ENCODE peak calls at places on chromosomes 5 and 9, in eight cellular contexts. J is lower lobe of right lung, X is WTC11, E is A549, P is thoracic aorta, U is AG10803, T is PC-9, A is Calu3. N is an unnamed sample.

GRCh38 chr5:10021248-10021647 is 228.4 kb downstream of the ATPSCKMT start:
- DNase-seq in X (no peak), U (no peak), E (no peak), P (no peak), T (no peak), J (no peak), A (no peak), N (peak)

GRCh38 chr5:113059232-113059805 is 82.7 kb downstream of the DCP2 start:
- DNase-seq in T (no peak), U (peak), J (no peak), P (no peak), X (no peak), E (no peak), A (no peak), N (peak)

GRCh38 chr5:98201006-98201620 is 572.4 kb upstream of the RGMB start:
- DNase-seq in P (no peak), U (peak), X (peak), T (no peak), E (no peak), A (no peak), J (no peak), N (no peak)

GRCh38 chr5:56406221-56406620 is 173.1 kb upstream of the ANKRD55 start:
- DNase-seq in X (no peak), J (no peak), U (no peak), A (no peak), P (no peak), T (peak), E (peak), N (no peak)

GRCh38 chr9:20219437-20219836 is 402.9 kb downstream of the MLLT3 start:
- DNase-seq in J (no peak), P (no peak), T (no peak), E (no peak), X (no peak), A (no peak), U (no peak), N (no peak)

GRCh38 chr5:6805835-6806234 is 92.6 kb downstream of the TENT4A start:
- DNase-seq in T (no peak), X (no peak), A (no peak), P (no peak), E (no peak), J (no peak), U (no peak), N (no peak)

GRCh38 chr5:159641371-159642039 is 274.8 kb upstream of the ADRA1B start:
- DNase-seq in J (no peak), T (no peak), E (no peak), A (no peak), P (no peak), X (no peak), U (no peak), N (no peak)

GRCh38 chr9:133169102-133169501 is 5.4 kb upstream of the GBGT1 start:
- DNase-seq in T (no peak), A (no peak), E (no peak), X (no peak), U (no peak), J (peak), P (no peak), N (no peak)

GRCh38 chr5:72110401-72111013 is 3.2 kb downstream of the MAP1B start:
- DNase-seq in U (peak), P (no peak), A (no peak), J (no peak), X (no peak), T (no peak), E (no peak), N (no peak)

GRCh38 chr5:174834081-174834480 is 109.7 kb downstream of the MSX2 start:
- DNase-seq in A (no peak), T (no peak), E (no peak), J (no peak), P (no peak), U (peak), X (no peak), N (no peak)

GRCh38 chr5:84805473-84805872 is 420.8 kb upstream of the EDIL3 start:
- DNase-seq in J (no peak), T (no peak), X (no peak), A (no peak), P (no peak), E (no peak), U (no peak), N (no peak)

GRCh38 chr5:55923177-55923872 is 71.4 kb downstream of the IL6ST start:
- DNase-seq in P (no peak), E (no peak), A (no peak), X (peak), T (no peak), U (no peak), J (no peak), N (peak)

GRCh38 chr5:75712091-75712490 is 5.1 kb downstream of the POC5 start:
- DNase-seq in X (no peak), T (no peak), J (no peak), U (no peak), P (no peak), A (no peak), E (no peak), N (no peak)

DNA sequence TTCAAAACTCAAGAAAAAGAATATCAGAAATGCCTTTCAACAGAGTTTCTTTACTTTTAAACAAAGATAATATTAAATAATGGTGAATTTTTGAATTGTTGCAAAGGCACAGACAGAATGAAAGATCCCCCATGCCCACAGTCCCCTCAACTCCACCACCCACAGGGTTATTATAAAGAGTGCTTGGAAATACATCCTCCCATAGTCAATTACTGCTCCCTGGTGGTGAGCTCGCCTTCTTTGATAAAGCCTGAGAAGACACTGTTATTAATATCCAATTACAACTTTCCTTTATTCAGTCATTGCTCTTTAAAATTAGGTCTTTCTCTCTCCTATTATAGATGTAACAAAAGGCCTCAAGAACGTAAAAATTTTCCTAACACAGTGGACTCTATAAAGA is 490.2 kb upstream of the RORB start:
- DNase-seq in A (no peak), P (no peak), T (no peak), X (no peak), E (no peak), J (no peak), U (no peak), N (peak)
- TF ChIP-seq CTCF in A (no peak), P (no peak), T (peak), X (no peak), E (no peak), J (no peak), U (no peak), N (peak)

GRCh38 chr5:3325811-3326568 is 269.6 kb upstream of the IRX1 start:
- DNase-seq in X (no peak), T (no peak), E (no peak), P (no peak), A (no peak), U (peak), J (no peak), N (no peak)
- TF ChIP-seq CTCF in X (no peak), T (no peak), E (no peak), P (no peak), A (no peak), U (no peak), J (no peak), N (no peak)

DNA sequence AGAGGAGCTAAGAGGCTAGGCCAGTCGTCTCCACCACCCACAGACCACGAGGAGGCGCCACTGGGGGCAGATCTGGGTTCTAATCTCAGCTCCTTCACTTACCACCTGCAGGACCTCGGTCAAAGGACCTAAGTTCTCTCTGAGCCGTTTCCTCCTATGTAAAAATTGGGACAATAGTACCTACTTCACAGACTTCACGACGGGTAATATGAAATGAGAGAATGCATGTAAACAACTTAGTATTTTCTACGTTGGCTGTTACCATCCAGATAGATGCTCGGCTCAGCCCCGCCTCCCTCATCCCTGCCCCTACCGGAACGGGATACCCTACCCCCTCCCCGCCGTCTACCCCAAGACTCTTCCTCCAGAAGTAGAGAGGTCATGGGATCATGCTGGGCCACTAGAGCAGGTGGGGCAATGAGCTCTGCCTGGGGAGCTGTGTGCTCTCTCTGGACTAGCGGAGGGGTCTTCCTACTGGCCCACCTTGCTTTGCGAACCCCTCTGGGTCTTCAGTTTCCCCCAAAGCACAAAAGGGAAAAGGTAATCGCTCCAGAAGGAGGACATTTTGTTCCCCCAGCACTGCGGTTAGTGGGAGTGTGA is 541 bp downstream of the GNPDA1 start:
- DNase-seq in A (peak), T (peak), E (peak), P (no peak), X (peak), U (peak), J (peak), N (peak)
- TF ChIP-seq CTCF in A (peak), T (peak), E (peak), P (peak), X (peak), U (peak), J (peak), N (peak)

GRCh38 chr5:54852007-54852406 is 133.4 kb downstream of the ESM1 start:
- DNase-seq in J (no peak), E (no peak), X (no peak), P (no peak), T (no peak), A (no peak), U (no peak), N (no peak)
- TF ChIP-seq CTCF in J (no peak), E (no peak), X (peak), P (no peak), T (no peak), A (no peak), U (no peak), N (peak)

GRCh38 chr5:140855772-140856674 is at the start of gene PCDHA10:
- DNase-seq in A (no peak), P (no peak), E (peak), U (no peak), X (peak), T (no peak), J (no peak), N (peak)
- TF ChIP-seq CTCF in A (no peak), P (no peak), E (no peak), U (no peak), X (peak), T (peak), J (peak), N (no peak)

DNA sequence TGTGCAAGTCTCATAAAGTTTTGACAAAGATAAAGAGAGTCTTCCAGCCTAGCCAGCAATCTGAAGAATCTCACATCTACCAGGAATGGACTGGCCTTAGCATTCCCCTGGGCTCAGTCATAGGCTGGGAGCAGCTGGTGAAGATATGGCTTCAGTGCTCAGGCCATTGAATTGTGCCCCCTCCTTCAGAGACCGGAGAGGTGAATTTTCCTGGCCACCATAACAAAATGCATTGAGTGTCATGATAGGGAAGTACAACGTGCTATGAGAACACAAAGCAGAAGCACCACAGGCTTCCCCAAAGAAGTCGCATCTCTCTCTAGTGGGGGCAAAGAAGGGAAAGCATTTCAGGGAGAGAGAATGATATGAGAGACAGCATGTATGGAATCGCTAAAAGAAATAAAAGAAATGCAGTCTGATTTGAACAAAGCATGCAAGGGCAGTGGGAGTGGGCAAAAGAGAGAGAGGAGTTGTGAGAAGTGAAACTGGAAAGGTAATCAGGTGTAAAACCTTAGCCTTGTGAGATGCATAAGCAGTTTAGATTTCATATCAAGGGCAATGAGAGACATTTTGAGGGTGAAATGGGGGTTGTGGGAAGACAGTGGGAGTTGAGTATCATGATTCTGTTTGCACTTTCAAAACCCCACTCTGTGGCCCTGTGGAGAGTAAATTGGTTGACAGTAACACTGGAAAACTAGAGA is 57.1 kb upstream of the NMUR2 start:
- DNase-seq in X (no peak), E (peak), P (no peak), A (no peak), U (peak), T (no peak), J (no peak), N (no peak)
- TF ChIP-seq CTCF in X (no peak), E (peak), P (no peak), A (no peak), U (peak), T (no peak), J (peak), N (no peak)

DNA sequence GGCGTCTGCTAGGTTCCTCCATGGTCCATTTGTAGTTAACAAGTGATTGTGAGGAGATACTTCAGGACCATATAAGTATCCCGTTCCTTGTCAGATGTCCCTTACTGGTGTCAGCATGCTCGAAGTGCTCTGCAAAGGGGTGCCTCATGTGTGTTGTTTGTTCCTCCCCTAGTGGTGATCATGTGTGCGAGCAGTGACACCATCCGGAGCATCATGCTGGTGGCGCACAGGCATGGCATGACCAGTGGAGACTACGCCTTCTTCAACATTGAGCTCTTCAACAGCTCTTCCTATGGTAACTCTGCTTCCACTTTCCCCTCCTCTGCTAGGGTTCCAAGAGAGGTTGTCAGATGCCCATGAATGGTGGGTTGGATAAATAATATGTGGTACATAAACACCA is 13.4 kb downstream of the NPR3 start:
- DNase-seq in T (no peak), U (no peak), A (no peak), P (no peak), E (no peak), X (no peak), J (no peak), N (no peak)
- TF ChIP-seq CTCF in T (no peak), U (no peak), A (peak), P (no peak), E (no peak), X (no peak), J (no peak), N (no peak)

N was measured in fibroblast of pulmonary artery.